ENCODE peak calls at places on chromosomes 12 and 14, in nine cellular contexts. R is substantia nigra; K is tibial artery; S is KG1; Z is NCI-H2171 treated with DMSO at 0.1 percent for 48 hours; M is HuH-7.5; P is small intestine; I is stimulated activated effector memory CD8-positive, alpha-beta T cell treated with anti-CD3 and anti-CD28 coated beads, Interleukin-12 subunit alpha, Interleukin-12 subunit beta, amount 100 ng/mL, for 72 hours; F is H7. J is an unnamed sample.

GRCh38 chr12:68113644-68114043 is 45.9 kb downstream of the IFNG start:
- DNase-seq in K (no peak), Z (peak; percentile 21), F (peak; percentile 16), M (no peak), S (no peak), R (no peak), P (peak; percentile 20), I (no peak), J (no peak)

GRCh38 chr14:93023039-93023438 is 92.7 kb downstream of the ITPK1 start:
- DNase-seq in Z (peak; percentile 50), M (no peak), I (no peak), R (peak; percentile 27), S (no peak), K (no peak), F (no peak), P (no peak), J (no peak)

GRCh38 chr12:117388865-117389508 is 27.6 kb upstream of the NOS1 start:
- DNase-seq in K (no peak), S (no peak), F (no peak), I (no peak), Z (peak; percentile 90), R (no peak), P (no peak), M (no peak), J (no peak)

GRCh38 chr12:58346032-58346632 is 404.8 kb downstream of the ATP23 start:
- DNase-seq in M (peak; percentile 18), Z (peak; percentile 77), R (no peak), K (no peak), F (peak; percentile 15), P (peak; percentile 25), S (no peak), I (no peak), J (no peak)

GRCh38 chr12:118188690-118189371 is 52.9 kb downstream of the PEBP1 start:
- DNase-seq in K (peak; percentile 29), S (no peak), F (no peak), P (no peak), Z (no peak), M (no peak), R (peak; percentile 61), I (no peak), J (no peak)

GRCh38 chr12:68614105-68614679 is 3.5 kb downstream of the RAP1B start:
- DNase-seq in M (no peak), P (no peak), R (no peak), F (no peak), I (no peak), K (no peak), Z (no peak), S (no peak), J (no peak)

GRCh38 chr12:121578230-121579189 is 2.3 kb downstream of the KDM2B start:
- DNase-seq in S (no peak), P (no peak), Z (no peak), M (no peak), K (no peak), I (peak; percentile 9), F (peak; percentile 79), R (peak; percentile 53), J (no peak)

GRCh38 chr14:84272290-84272721 is 1257.6 kb upstream of the FLRT2 start:
- DNase-seq in M (no peak), P (no peak), I (no peak), F (no peak), K (no peak), S (no peak), Z (no peak), R (no peak), J (no peak)

GRCh38 chr14:76091036-76091435 is 60.7 kb upstream of the GPATCH2L start:
- DNase-seq in M (peak; percentile 57), K (peak; percentile 48), P (no peak), I (no peak), S (no peak), F (peak; percentile 67), Z (no peak), R (peak; percentile 32), J (no peak)

GRCh38 chr14:104178279-104178678 is 39.9 kb downstream of the KIF26A start:
- DNase-seq in K (no peak), P (no peak), R (no peak), F (no peak), I (no peak), M (no peak), S (no peak), Z (no peak), J (no peak)

GRCh38 chr12:1916396-1917171 is 1.9 kb downstream of the CACNA2D4 start:
- DNase-seq in P (no peak), Z (peak; percentile 71), R (peak; percentile 50), S (no peak), F (peak; percentile 38), K (no peak), M (no peak), I (no peak), J (no peak)

GRCh38 chr12:38850463-38850862 is 54.9 kb downstream of the CPNE8 start:
- DNase-seq in K (no peak), P (no peak), M (no peak), F (no peak), Z (no peak), S (no peak), I (no peak), R (no peak), J (no peak)

GRCh38 chr12:124636138-124636968 is 68.9 kb upstream of the NCOR2 start:
- DNase-seq in M (no peak), K (peak; percentile 47), F (no peak), P (peak; percentile 74), Z (no peak), R (no peak), S (no peak), I (no peak), J (no peak)

GRCh38 chr12:51683763-51684357 is 92.8 kb downstream of the SCN8A start:
- DNase-seq in S (no peak), P (no peak), I (no peak), Z (no peak), M (no peak), K (no peak), F (no peak), R (no peak), J (no peak)